ENCODE peak calls at places on chromosomes 7 and 10, in ten cellular contexts. K is psoas muscle, D is cardiac fibroblast, P is hepatocyte, V is cardiac muscle cell, M is HCT116, C is right atrium auricular region, H is spleen, A is fibroblast of lung, F is A673. J is an unnamed sample.

GRCh38 chr7:16660702-16661464 is 14.9 kb downstream of the BZW2 start:
- DNase-seq in P (peak), D (peak), F (peak), V (peak), A (peak), K (no peak), M (no peak), C (no peak), H (no peak), J (peak)

GRCh38 chr7:94368371-94368791 is 26.3 kb upstream of the COL1A2 start:
- DNase-seq in D (peak), C (no peak), F (peak), M (no peak), H (no peak), V (peak), K (no peak), A (peak), P (peak), J (peak)

GRCh38 chr10:94088926-94089381 is 95.2 kb downstream of the PLCE1 start:
- DNase-seq in M (no peak), K (no peak), F (peak), D (peak), A (peak), V (peak), C (no peak), P (peak), H (no peak), J (peak)

GRCh38 chr10:53786236-53786635 is 1013.7 kb upstream of the MBL2 start:
- DNase-seq in P (no peak), C (no peak), K (no peak), F (no peak), H (no peak), A (no peak), M (no peak), V (no peak), D (no peak), J (no peak)

GRCh38 chr7:2856388-2857169 is 12.5 kb upstream of the GNA12 start:
- DNase-seq in H (no peak), K (no peak), C (no peak), M (no peak), A (no peak), P (no peak), V (no peak), D (peak), F (no peak), J (no peak)

GRCh38 chr7:3585826-3586225 is 284.8 kb downstream of the SDK1 start:
- DNase-seq in A (no peak), P (no peak), M (no peak), V (no peak), F (no peak), C (no peak), H (no peak), D (no peak), K (no peak), J (no peak)

GRCh38 chr10:127293640-127294039 is 97.2 kb upstream of the INSYN2A start:
- DNase-seq in H (no peak), M (no peak), K (no peak), F (no peak), A (no peak), D (peak), V (no peak), C (no peak), P (no peak), J (no peak)

GRCh38 chr7:116671681-116672595 is at the start of gene MET:
- DNase-seq in P (peak), M (peak), A (peak), C (peak), D (peak), F (peak), V (peak), K (peak), H (peak), J (peak)

GRCh38 chr7:2100278-2101205 is 132.2 kb downstream of the MAD1L1 start:
- DNase-seq in V (no peak), A (no peak), H (peak), D (no peak), C (no peak), P (peak), F (no peak), M (no peak), K (no peak), J (no peak)

GRCh38 chr10:56370217-56371113 is 9.4 kb upstream of the ZWINT start:
- DNase-seq in C (no peak), V (peak), D (peak), M (peak), F (no peak), H (no peak), A (no peak), K (no peak), P (peak), J (peak)

GRCh38 chr7:80876894-80877414 is 41.9 kb downstream of the SEMA3C start:
- DNase-seq in C (no peak), M (peak), D (peak), K (no peak), A (peak), P (peak), H (no peak), V (peak), F (peak), J (peak)

GRCh38 chr10:8331896-8332729 is 277.6 kb downstream of the GATA3 start:
- DNase-seq in D (peak), C (no peak), M (no peak), H (peak), K (peak), V (peak), A (peak), P (peak), F (peak), J (peak)

GRCh38 chr10:129467346-129468119 is 492 bp downstream of the MGMT start:
- DNase-seq in A (no peak), D (peak), V (peak), H (no peak), M (no peak), F (peak), P (peak), C (no peak), K (no peak), J (peak)

GRCh38 chr10:17758200-17758599 is 6.2 kb downstream of the TMEM236 start:
- DNase-seq in K (no peak), P (peak), V (peak), A (peak), D (no peak), F (no peak), M (no peak), C (no peak), H (no peak), J (peak)

GRCh38 chr7:143480501-143480900 is 2.8 kb downstream of the TAS2R41 start:
- DNase-seq in H (no peak), V (no peak), F (peak), K (no peak), D (no peak), P (no peak), M (no peak), C (no peak), A (no peak), J (peak)

GRCh38 chr7:117110480-117111315 is 157.4 kb downstream of the ST7 start:
- DNase-seq in P (peak), V (no peak), C (no peak), H (no peak), F (peak), M (no peak), A (no peak), K (no peak), D (no peak), J (no peak)

GRCh38 chr10:23534761-23535160 is 95.9 kb downstream of the OTUD1 start:
- DNase-seq in C (no peak), A (no peak), K (no peak), V (no peak), H (no peak), M (no peak), F (no peak), P (no peak), D (no peak), J (no peak)

GRCh38 chr10:132798876-132799275 is 12.9 kb upstream of the NKX6-2 start:
- DNase-seq in F (no peak), V (no peak), M (no peak), C (no peak), A (no peak), P (no peak), H (no peak), K (no peak), D (no peak), J (no peak)

GRCh38 chr10:127649642-127650041 is 87.3 kb upstream of the FOXI2 start:
- DNase-seq in H (no peak), F (peak), P (no peak), C (no peak), V (no peak), A (no peak), D (no peak), K (no peak), M (peak), J (peak)

GRCh38 chr10:48605786-48606529 is 1.1 kb upstream of the ARHGAP22 start:
- DNase-seq in A (peak), H (no peak), F (no peak), V (no peak), P (no peak), D (peak), C (peak), K (no peak), M (no peak), J (peak)

GRCh38 chr10:48608279-48608681 is 3.4 kb upstream of the ARHGAP22 start:
- DNase-seq in H (no peak), A (no peak), D (peak), C (peak), M (peak), P (peak), K (no peak), F (peak), V (peak), J (peak)

GRCh38 chr10:48606530-48607355 is 1.9 kb upstream of the ARHGAP22 start:
- DNase-seq in K (peak), D (peak), H (no peak), F (no peak), V (peak), P (no peak), A (peak), M (no peak), C (peak), J (peak)

GRCh38 chr10:48608926-48609325 is 4.1 kb upstream of the ARHGAP22 start:
- DNase-seq in K (no peak), P (no peak), C (no peak), F (no peak), H (no peak), V (no peak), M (no peak), A (no peak), D (peak), J (peak)

GRCh38 chr10:48607356-48608278 is 2.7 kb upstream of the ARHGAP22 start:
- DNase-seq in C (no peak), M (no peak), P (no peak), A (no peak), F (no peak), D (peak), H (no peak), V (no peak), K (no peak), J (no peak)
- TF ChIP-seq CTCF in C (no peak), M (no peak), P (no peak), A (no peak), F (no peak), D (no peak), H (no peak), V (no peak), K (no peak), J (no peak)

DNA sequence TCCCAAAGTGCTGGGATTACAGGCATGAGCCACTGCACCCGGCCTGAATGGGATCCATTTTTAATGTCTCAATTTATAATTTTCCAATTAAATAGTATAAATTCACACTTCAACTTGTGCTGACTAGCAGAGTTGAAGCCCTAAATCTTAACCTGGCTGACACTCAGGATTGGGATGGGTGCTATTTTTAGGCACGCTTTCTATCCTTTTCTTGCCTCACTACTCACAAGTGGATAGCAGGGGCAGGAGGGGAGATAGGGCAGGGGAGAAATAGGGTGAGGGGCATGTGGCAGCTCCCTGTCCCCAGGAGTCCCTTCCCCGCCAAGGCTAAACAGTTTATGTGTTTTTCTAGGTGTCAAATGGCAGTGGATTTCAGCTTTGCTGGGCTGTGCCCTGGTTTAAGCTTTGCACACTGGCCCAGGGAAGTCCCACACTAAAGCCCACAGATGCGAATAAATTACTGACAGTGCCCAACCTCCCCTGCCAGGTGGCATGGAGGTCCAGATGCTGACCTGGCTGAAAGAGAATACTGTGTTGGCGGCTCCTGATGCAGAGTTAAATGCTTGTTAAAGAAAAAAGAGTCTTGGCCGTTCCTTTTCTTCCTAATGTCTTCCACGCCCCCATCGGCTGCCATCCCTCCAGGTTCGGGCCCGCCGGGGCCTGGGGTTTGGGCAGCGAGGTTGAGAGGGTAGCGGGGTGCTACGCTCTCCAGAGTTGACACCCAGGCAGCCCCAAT is 36.2 kb upstream of the EFCAB10 start:
- DNase-seq in V (no peak), D (no peak), K (no peak), H (no peak), P (no peak), F (no peak), A (no peak), M (no peak), C (no peak), J (no peak)
- H3K4me3 ChIP-seq in V (no peak), D (no peak), K (peak), H (no peak), P (no peak), F (no peak), A (no peak), M (no peak), C (no peak), J (no peak)

GRCh38 chr10:43372751-43373445 is 1.5 kb downstream of the FXYD4 start:
- DNase-seq in A (no peak), F (no peak), M (no peak), P (no peak), H (peak), V (no peak), C (no peak), K (no peak), D (no peak), J (no peak)

GRCh38 chr10:43376046-43376635 is 4.7 kb downstream of the FXYD4 start:
- DNase-seq in K (no peak), C (no peak), V (no peak), M (no peak), F (no peak), P (no peak), A (no peak), H (peak), D (no peak), J (no peak)

GRCh38 chr10:43373461-43373860 is 2.0 kb downstream of the FXYD4 start:
- DNase-seq in D (no peak), P (no peak), F (no peak), V (no peak), H (peak), K (no peak), A (no peak), M (no peak), C (no peak), J (no peak)

GRCh38 chr10:43375401-43376020 is 4.1 kb downstream of the FXYD4 start:
- DNase-seq in H (peak), V (no peak), A (no peak), P (no peak), F (no peak), C (no peak), D (no peak), K (no peak), M (no peak), J (no peak)

DNA sequence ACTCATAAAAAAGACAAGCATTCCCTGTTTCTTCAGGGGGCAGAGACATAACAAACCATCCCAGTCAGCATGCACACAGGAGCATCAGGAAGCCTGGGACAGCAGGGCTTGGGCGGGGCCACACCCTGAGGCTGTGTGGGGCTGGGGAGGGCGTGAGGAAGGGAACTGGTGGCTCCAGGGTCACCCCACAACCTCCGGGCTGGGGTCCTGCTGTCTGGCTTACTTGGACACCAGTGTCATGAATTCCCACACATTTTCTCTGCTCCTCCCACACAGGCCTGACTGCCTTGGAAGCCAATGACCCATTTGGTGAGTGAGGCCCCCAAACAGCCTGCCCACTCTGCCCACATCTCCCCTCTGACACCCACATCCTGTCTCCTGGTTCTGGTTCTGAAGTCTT is 2.8 kb downstream of the FXYD4 start:
- DNase-seq in H (peak), K (no peak), C (no peak), A (no peak), D (no peak), P (no peak), F (no peak), V (no peak), M (no peak), J (no peak)
- TF ChIP-seq CTCF in H (no peak), K (no peak), C (no peak), A (no peak), D (no peak), P (no peak), F (no peak), V (no peak), M (no peak), J (no peak)

GRCh38 chr7:135715055-135715522 is 12.9 kb downstream of the SLC13A4 start:
- DNase-seq in F (no peak), M (no peak), A (no peak), H (no peak), P (no peak), V (no peak), C (no peak), K (no peak), D (no peak), J (no peak)

GRCh38 chr7:135714534-135715009 is 13.4 kb downstream of the SLC13A4 start:
- DNase-seq in V (peak), A (peak), M (peak), D (peak), K (no peak), P (peak), F (no peak), H (no peak), C (no peak), J (peak)

GRCh38 chr7:135712182-135712782 is 15.7 kb downstream of the SLC13A4 start:
- DNase-seq in P (no peak), H (no peak), C (no peak), M (no peak), F (peak), K (no peak), V (no peak), D (no peak), A (no peak), J (no peak)

GRCh38 chr7:135712796-135713195 is 15.2 kb downstream of the SLC13A4 start:
- DNase-seq in F (no peak), P (no peak), D (no peak), M (no peak), C (no peak), H (no peak), V (peak), A (no peak), K (no peak), J (no peak)

DNA sequence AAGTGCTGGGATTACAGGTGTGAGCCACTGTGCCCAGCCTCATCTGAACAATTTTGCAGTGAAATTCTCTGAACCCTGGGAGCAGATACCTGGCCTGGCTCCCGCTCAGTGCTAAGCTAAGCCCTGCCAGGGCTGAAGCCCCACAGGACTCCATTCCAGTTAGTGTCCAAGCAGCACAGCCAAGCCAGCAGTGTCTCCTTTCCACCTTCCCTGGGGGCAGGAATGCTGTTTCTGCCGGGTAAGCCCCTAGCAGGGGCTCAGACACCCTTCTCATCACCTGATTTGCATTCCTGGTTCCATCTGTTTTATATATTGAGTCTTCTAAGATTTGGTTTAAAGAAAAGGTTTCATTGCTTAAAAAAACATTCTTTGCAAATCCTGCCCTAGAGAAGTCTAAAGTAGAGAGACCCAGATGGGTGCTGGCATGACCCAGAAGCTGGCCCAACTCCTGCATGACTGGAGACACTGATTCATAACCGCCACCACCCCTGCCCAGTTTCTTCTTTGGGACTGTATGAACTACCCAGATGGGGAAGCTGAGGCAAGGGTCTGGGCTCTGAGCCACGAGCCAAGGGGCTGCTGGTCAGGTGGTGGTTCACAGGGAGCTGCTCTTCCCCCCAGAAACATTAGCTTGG is 14.0 kb downstream of the SLC13A4 start:
- DNase-seq in M (no peak), P (no peak), D (no peak), C (no peak), K (no peak), H (no peak), V (no peak), F (no peak), A (peak), J (peak)
- H3K4me3 ChIP-seq in M (no peak), P (no peak), D (no peak), C (no peak), K (no peak), H (no peak), V (no peak), F (no peak), A (no peak), J (no peak)